ENCODE peak calls at places on chromosomes 11 and 22, in seven cellular contexts. M is cardiac muscle cell; C is dorsolateral prefrontal cortex; B is PC-3; Q is upper lobe of right lung; K is prostate gland; J is naive thymus-derived CD4-positive, alpha-beta T cell. N is an unnamed sample.

GRCh38 chr11:118243161-118243560 is 9.0 kb downstream of the MPZL3 start:
- DNase-seq in M (no peak), C (no peak), B (no peak), Q (no peak), K (no peak), J (no peak), N (no peak)

GRCh38 chr11:113372317-113372716 is 15.3 kb upstream of the ANKK1 start:
- DNase-seq in M (peak), C (no peak), B (no peak), Q (no peak), K (no peak), J (no peak), N (peak)

GRCh38 chr11:113193077-113193476 is 121.3 kb upstream of the TTC12 start:
- DNase-seq in M (no peak), C (no peak), B (no peak), Q (no peak), K (no peak), J (no peak), N (no peak)

GRCh38 chr11:1356007-1356435 is 33.7 kb upstream of the BRSK2 start:
- DNase-seq in M (peak), C (no peak), B (no peak), Q (peak), K (no peak), J (no peak), N (no peak)

GRCh38 chr22:39318507-39319283 is 728 bp downstream of the RPL3 start:
- DNase-seq in M (peak), C (no peak), B (no peak), Q (no peak), K (no peak), J (no peak), N (no peak)

GRCh38 chr11:25855916-25856315 is 476.0 kb upstream of the ANO3 start:
- DNase-seq in M (no peak), C (no peak), B (no peak), Q (no peak), K (no peak), J (no peak), N (no peak)

GRCh38 chr11:97732011-97732632 is 1288.6 kb upstream of the CNTN5 start:
- DNase-seq in M (no peak), C (no peak), B (no peak), Q (no peak), K (no peak), J (no peak), N (peak)

GRCh38 chr11:10742460-10743208 is 8.4 kb upstream of the CTR9 start:
- DNase-seq in M (peak), C (no peak), B (peak), Q (no peak), K (no peak), J (no peak), N (peak)

GRCh38 chr11:116893906-116894305 is 56.5 kb upstream of the APOA1 start:
- DNase-seq in M (no peak), C (no peak), B (no peak), Q (no peak), K (no peak), J (no peak), N (no peak)

GRCh38 chr11:27861706-27862430 is 161.6 kb upstream of the BDNF start:
- DNase-seq in M (peak), C (no peak), B (peak), Q (no peak), K (no peak), J (no peak), N (no peak)

GRCh38 chr11:131889146-131889577 is 518.7 kb downstream of the NTM start:
- DNase-seq in M (peak), C (no peak), B (peak), Q (no peak), K (no peak), J (no peak), N (no peak)

GRCh38 chr11:16986434-16987204 is 27.6 kb downstream of the PLEKHA7 start:
- DNase-seq in M (peak), C (no peak), B (peak), Q (peak), K (peak), J (peak), N (peak)

GRCh38 chr11:96187779-96188624 is 155.0 kb downstream of the MAML2 start:
- DNase-seq in M (peak), C (no peak), B (peak), Q (no peak), K (no peak), J (no peak), N (no peak)

GRCh38 chr11:120867024-120867423 is 156.9 kb upstream of the TBCEL start:
- DNase-seq in M (no peak), C (no peak), B (no peak), Q (no peak), K (no peak), J (no peak), N (no peak)

GRCh38 chr11:4643682-4644081 is at the start of gene OR51E1:
- DNase-seq in M (no peak), C (no peak), B (no peak), Q (no peak), K (no peak), J (no peak), N (no peak)
- H3K4me3 ChIP-seq in M (no peak), C (no peak), B (no peak), Q (no peak), K (peak), J (no peak), N (no peak)

GRCh38 chr11:122998727-122999370 is 17.2 kb upstream of the BSX start:
- DNase-seq in M (no peak), C (no peak), B (peak), Q (no peak), K (no peak), J (no peak), N (no peak)
- H3K4me3 ChIP-seq in M (no peak), C (no peak), B (no peak), Q (no peak), K (no peak), J (no peak), N (no peak)

GRCh38 chr11:18397921-18398320 is 3.6 kb downstream of the LDHA start:
- DNase-seq in M (no peak), C (no peak), B (no peak), Q (no peak), K (no peak), J (no peak), N (no peak)
- H3K4me3 ChIP-seq in M (no peak), C (no peak), B (no peak), Q (no peak), K (no peak), J (no peak), N (no peak)

GRCh38 chr11:66568124-66568916 is at the start of gene CTSF:
- DNase-seq in M (peak), C (peak), B (peak), Q (peak), K (peak), J (peak), N (no peak)
- H3K4me3 ChIP-seq in M (peak), C (peak), B (peak), Q (peak), K (peak), J (peak), N (peak)

DNA sequence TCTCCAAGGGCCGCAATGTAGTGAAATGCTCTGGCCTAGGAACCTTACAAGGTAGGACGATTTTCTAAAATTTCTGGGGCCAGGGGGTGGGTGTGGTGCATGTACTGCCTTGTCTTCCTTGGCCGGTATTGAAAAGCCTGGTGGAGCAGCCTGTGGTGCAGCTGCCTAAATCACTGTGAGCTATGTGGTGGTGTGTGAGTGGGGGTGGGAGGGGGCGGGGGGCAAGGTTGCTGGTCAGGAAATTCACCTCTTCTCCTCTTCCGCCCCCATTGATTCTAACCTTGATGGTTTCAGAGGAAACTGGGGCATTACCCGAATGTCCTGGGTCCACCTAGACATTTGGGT is 137.2 kb downstream of the DBX1 start:
- DNase-seq in M (no peak), C (no peak), B (no peak), Q (no peak), K (no peak), J (no peak), N (no peak)
- H3K4me3 ChIP-seq in M (peak), C (peak), B (no peak), Q (no peak), K (no peak), J (no peak), N (no peak)

GRCh38 chr11:72864692-72865655 is 50.8 kb downstream of the ATG16L2 start:
- DNase-seq in M (peak), C (no peak), B (peak), Q (no peak), K (no peak), J (no peak), N (no peak)
- H3K4me3 ChIP-seq in M (no peak), C (no peak), B (no peak), Q (no peak), K (no peak), J (no peak), N (no peak)

GRCh38 chr11:47257518-47258316 is at the start of gene NR1H3:
- DNase-seq in M (peak), C (no peak), B (peak), Q (peak), K (peak), J (no peak), N (no peak)
- H3K4me3 ChIP-seq in M (no peak), C (peak), B (peak), Q (peak), K (peak), J (no peak), N (no peak)

DNA sequence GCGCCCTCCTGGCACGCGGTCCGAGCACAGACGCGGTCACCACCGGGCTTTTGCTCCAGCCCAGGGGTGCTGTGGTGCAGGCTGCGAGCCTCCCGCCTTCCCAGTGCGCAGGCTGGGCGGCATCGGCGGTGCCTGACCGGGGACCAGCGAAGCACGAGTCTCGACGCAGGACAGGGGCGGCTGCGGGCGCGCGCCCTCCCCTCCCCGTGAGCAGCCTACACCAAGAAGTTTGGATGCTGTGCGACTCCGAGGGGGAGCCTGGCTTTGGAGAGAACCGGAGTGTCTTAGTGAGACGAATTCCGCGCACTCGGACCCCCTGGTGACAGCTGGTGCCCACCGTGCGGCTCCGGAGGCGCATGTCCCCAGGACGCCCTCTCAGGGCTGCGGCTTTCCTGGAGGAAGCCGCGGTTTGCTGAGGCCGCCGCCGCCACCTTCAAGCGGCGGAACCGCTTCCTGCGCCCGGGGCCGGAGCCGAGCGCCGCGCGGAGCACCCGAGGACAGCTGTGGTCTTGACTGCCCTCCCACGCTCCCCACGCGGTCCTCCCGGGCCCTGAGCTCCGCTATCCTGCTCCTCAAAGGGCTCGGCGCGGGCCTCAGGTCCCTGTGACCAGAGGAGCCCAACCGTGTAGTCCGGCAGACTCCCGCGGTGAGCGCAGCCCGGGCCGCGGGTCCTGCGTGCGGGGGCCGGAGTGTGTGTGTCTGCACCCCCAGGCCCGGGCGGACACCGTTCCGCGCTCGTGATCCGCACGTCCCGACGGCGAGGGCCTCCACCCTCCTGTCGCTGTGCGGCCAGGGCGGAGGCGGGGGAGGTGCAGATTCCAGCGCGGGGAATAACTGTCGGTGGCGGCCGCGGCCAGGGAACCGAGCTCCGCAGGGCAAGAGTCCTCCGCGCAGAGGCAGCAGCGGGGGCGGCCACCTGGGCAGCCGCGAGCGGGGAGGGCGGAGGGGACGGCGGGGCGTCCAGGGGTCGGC is 1.7 kb downstream of the FGF3 start:
- DNase-seq in M (peak), C (no peak), B (peak), Q (no peak), K (no peak), J (no peak), N (no peak)
- H3K4me3 ChIP-seq in M (peak), C (no peak), B (peak), Q (no peak), K (no peak), J (no peak), N (no peak)

DNA sequence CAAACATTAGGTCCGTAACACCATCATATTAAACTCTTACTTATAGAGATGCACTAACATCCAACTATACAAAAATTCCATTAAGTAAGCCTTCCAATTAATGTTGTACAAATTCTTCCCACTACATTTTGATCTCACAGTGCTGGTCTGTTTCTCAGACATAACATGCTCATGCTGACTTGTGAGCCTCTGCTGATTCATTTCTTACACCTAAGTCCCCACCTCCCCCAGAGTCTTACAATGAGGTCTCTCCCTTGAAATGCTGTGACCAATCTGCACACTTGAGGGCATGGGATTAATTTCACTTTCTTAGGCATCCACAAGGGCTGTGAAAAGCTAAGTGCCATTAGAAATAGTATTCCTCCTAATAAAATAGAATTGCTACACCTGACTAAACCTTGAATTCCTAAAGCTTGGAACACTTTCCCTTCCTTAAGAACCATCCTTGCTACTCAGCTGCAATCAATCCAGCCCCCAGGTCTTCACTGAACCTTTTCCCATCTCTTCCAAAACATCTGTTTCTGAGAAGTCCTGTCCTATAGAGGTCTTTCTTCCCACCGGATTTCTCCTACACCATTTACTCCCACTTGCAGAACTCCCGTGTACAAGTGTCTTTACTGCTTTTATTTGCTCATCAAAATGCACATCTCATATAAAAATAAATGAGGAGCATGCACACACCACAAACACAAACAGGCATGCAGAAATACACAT is 2.0 kb downstream of the HBG1 start:
- DNase-seq in M (no peak), C (no peak), B (no peak), Q (no peak), K (no peak), J (no peak), N (no peak)
- H3K4me3 ChIP-seq in M (no peak), C (no peak), B (no peak), Q (no peak), K (no peak), J (no peak), N (no peak)

GRCh38 chr11:44939673-44940072 is 11.0 kb downstream of the TP53I11 start:
- DNase-seq in M (peak), C (no peak), B (no peak), Q (no peak), K (no peak), J (no peak), N (no peak)

GRCh38 chr11:44940424-44940823 is 10.3 kb downstream of the TP53I11 start:
- DNase-seq in M (no peak), C (no peak), B (no peak), Q (no peak), K (peak), J (no peak), N (no peak)

GRCh38 chr11:44942029-44942710 is 8.5 kb downstream of the TP53I11 start:
- DNase-seq in M (no peak), C (no peak), B (no peak), Q (no peak), K (no peak), J (no peak), N (no peak)

GRCh38 chr11:44941286-44942021 is 9.2 kb downstream of the TP53I11 start:
- DNase-seq in M (no peak), C (no peak), B (no peak), Q (no peak), K (no peak), J (no peak), N (no peak)

GRCh38 chr11:44940835-44941234 is 9.8 kb downstream of the TP53I11 start:
- DNase-seq in M (no peak), C (no peak), B (no peak), Q (no peak), K (no peak), J (no peak), N (no peak)
- H3K4me3 ChIP-seq in M (no peak), C (no peak), B (no peak), Q (no peak), K (no peak), J (no peak), N (no peak)